ENCODE peak calls at places on chromosomes 16 and 17, in ten cellular contexts. H is prostate gland, U is A549, J is GM12891, D is gastrocnemius medialis, C is lower leg skin, Y is body of pancreas, W is endothelial cell of umbilical vein, Z is heart left ventricle, F is HCT116. E is an unnamed sample.
A peak's percentile ranks its signal among the peaks of the same experiment; 100 is the strongest.

GRCh38 chr16:47320546-47321315 is 140.1 kb downstream of the ITFG1 start:
- DNase-seq in C (no peak), F (no peak), H (no peak), Z (no peak), W (no peak), J (no peak), Y (no peak), U (no peak), D (no peak), E (no peak)

GRCh38 chr17:64534187-64534586 is 27.4 kb downstream of the CEP95 start:
- DNase-seq in C (no peak), D (no peak), Z (no peak), F (no peak), W (peak; percentile 44), Y (no peak), U (peak; percentile 45), H (no peak), J (no peak), E (peak; percentile 55)

GRCh38 chr17:75876938-75877751 is 1.2 kb downstream of the TRIM47 start:
- DNase-seq in F (peak; percentile 87), W (peak; percentile 98), Y (peak; percentile 82), D (peak; percentile 91), C (peak; percentile 90), H (peak; percentile 75), U (peak; percentile 95), J (no peak), Z (peak; percentile 97), E (no peak)

GRCh38 chr16:64250866-64251265 is 871.0 kb downstream of the CDH11 start:
- DNase-seq in F (no peak), Z (no peak), J (no peak), C (no peak), U (no peak), H (no peak), Y (no peak), D (peak; percentile 14), W (peak; percentile 10), E (no peak)

GRCh38 chr16:54077412-54077821 is 209.2 kb downstream of the IRX3 start:
- DNase-seq in U (peak; percentile 70), H (no peak), D (no peak), Y (no peak), C (no peak), J (no peak), Z (no peak), W (peak; percentile 88), F (no peak), E (peak; percentile 4)

GRCh38 chr16:27718136-27718766 is 168.3 kb downstream of the KATNIP start:
- DNase-seq in W (no peak), Z (no peak), D (no peak), J (no peak), C (no peak), F (no peak), Y (no peak), H (no peak), U (no peak), E (no peak)

GRCh38 chr17:266219-266618 is 84.8 kb upstream of the DOC2B start:
- DNase-seq in C (no peak), F (no peak), W (no peak), H (no peak), J (no peak), Z (no peak), U (no peak), D (no peak), Y (peak; percentile 4), E (no peak)

GRCh38 chr16:23283571-23283970 is 18.5 kb upstream of the SCNN1B start:
- DNase-seq in J (no peak), F (no peak), D (no peak), W (no peak), U (no peak), Z (no peak), H (peak; percentile 22), C (no peak), Y (no peak), E (no peak)

GRCh38 chr17:72076678-72077030 is 44.2 kb upstream of the SOX9 start:
- DNase-seq in Y (no peak), C (no peak), U (no peak), Z (no peak), W (no peak), F (no peak), H (no peak), D (no peak), J (no peak), E (no peak)

GRCh38 chr17:27494192-27495091 is 38.2 kb downstream of the KSR1 start:
- DNase-seq in W (peak; percentile 30), U (peak; percentile 83), Z (peak; percentile 77), C (peak; percentile 91), F (peak; percentile 51), D (peak; percentile 73), H (peak; percentile 93), Y (peak; percentile 92), J (no peak), E (peak; percentile 59)
- TF ChIP-seq POLR2A in W (no peak), U (no peak), Z (no peak), C (no peak), F (no peak), D (no peak), H (peak; percentile 73), Y (peak; percentile 71), J (no peak), E (no peak)

DNA sequence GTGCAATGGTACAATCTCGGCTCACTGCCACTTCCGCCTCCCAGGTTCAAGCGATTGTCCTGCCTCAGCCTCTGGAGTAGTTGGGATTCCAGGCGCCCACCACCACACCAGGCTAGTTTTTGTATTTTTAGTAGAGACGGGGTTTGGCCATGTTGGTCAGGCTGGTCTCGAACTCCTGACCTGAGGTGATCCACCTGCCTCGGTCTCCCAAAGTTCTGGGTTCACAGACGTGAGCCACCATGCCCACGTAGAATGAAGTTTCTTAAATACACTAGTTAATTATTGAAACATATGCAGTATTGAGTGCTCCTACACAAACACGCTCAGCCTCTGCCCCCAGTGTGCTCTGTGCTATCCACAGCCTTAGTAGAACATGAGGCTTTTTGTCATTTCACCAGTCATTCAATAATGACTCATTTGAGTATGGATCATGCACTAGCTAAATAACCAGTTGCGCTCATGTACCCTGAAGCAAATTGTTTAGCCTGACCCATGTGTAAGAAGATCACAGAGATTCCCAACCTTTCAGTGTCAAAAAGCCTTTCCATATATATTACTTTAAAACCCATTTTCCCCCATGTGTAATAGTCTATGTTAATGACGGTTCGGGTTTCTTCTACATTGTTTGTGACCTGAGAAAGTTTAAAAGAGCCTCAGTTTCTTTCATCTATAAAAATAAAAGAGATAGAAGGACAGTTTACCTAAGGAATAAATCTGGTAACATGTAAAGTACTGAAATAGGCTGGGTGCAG is 49.7 kb downstream of the TUBD1 start:
- DNase-seq in H (peak; percentile 64), F (peak; percentile 96), Z (no peak), J (no peak), W (peak; percentile 95), C (no peak), U (peak; percentile 98), Y (peak; percentile 52), D (no peak), E (peak; percentile 44)
- TF ChIP-seq POLR2A in H (no peak), F (peak; percentile 97), Z (no peak), J (peak; percentile 94), W (peak; percentile 88), C (no peak), U (peak; percentile 95), Y (peak; percentile 35), D (peak; percentile 44), E (peak; percentile 88)

GRCh38 chr16:57735755-57736418 is at the start of gene KATNB1:
- DNase-seq in J (no peak), H (no peak), C (no peak), D (no peak), Z (no peak), F (no peak), Y (no peak), U (no peak), W (no peak), E (no peak)
- TF ChIP-seq POLR2A in J (no peak), H (peak; percentile 25), C (no peak), D (no peak), Z (no peak), F (no peak), Y (no peak), U (peak; percentile 8), W (no peak), E (no peak)

DNA sequence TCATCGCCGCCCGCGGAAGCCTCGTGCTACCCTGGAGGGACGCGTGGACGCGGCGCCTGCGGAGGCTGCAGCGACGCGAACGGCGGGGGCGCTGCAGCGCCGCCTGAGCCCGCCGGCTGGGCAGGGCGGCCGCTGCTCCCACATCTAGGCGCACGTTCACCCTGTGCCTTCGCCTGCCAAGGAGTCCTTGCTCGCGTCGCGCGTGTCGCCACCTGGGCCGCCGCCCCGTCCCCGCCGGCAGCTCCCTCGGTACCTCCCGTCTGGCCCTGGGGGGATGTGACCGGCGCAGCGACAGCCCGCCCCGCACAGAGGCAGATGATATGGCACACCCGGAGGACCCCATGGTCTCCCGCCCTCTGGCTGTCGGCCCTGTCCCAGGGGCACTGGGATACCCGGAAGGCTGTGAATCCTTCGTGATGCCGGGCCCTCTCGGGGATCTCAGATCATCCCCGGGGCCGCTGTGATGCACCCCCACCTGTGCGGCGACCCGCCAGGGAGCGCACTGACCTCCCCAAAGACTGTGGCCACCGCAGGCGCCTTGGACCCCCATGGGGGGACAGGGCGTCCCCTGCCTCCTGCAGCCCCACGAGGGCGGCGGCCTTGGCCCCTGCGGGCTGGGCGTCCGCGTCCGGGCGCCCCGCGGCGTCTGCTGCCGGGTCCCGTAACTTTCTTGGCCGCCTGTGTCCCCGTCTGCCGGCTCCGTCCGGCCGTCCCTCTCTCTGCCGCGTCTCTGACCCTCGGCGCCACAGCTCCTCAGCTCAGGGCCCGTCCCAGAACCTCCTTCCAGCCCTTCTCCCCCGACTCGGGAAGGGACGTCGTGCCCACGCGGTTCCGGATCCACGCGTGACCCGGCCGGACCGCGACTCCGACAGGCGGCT is 689 bp upstream of the TBC1D24 start:
- DNase-seq in Z (peak; percentile 56), D (no peak), W (peak; percentile 44), F (no peak), C (no peak), H (no peak), J (peak; percentile 72), Y (peak; percentile 62), U (peak; percentile 56), E (peak; percentile 74)
- TF ChIP-seq POLR2A in Z (no peak), D (no peak), W (no peak), F (peak; percentile 67), C (no peak), H (no peak), J (no peak), Y (no peak), U (peak; percentile 46), E (peak; percentile 45)

DNA sequence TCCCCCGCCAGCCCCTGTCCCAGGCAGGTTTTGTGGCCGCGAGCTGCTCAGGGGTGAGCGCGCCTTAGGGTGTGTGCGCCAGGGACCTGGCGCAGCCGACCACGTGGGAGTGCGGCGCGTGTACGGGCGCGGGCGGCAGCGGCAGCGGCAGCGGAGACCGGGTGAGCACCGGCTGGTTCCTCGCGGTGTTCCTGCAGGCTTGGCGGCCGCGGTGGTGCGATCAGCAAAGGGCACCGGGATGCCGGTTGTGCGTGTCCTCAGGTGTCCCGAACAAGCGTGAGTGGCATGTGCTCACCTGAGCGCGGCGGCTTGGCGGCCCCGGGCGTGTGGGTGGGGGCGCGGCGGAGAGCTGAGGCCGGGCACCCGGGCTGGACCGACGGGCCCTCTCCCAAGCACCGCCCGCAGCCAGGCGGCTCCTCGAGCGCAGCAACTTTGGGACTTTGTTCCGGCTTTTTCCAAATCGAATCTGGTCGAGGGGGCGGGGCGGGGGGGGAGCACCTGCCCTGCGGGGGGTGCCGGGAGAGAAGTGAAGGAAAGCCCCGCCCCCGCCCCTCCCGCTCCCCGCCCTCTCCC is 331 bp upstream of the HSD11B2 start:
- DNase-seq in U (no peak), C (no peak), H (peak; percentile 70), W (no peak), Z (no peak), F (no peak), Y (no peak), J (no peak), D (no peak), E (no peak)
- TF ChIP-seq POLR2A in U (no peak), C (no peak), H (no peak), W (no peak), Z (no peak), F (no peak), Y (peak; percentile 11), J (no peak), D (no peak), E (no peak)